ENCODE peak calls at places on chromosomes 5 and 9, in four cellular contexts. Q is upper lobe of right lung, J is NCI-H460, T is Ammon's horn. P is an unnamed sample.

GRCh38 chr5:57750891-57751290 is 268.3 kb upstream of the ACTBL2 start:
- DNase-seq in Q (no peak), J (no peak), T (no peak), P (no peak)

GRCh38 chr9:6444108-6444507 is 31.1 kb downstream of the UHRF2 start:
- DNase-seq in Q (no peak), J (no peak), T (no peak), P (no peak)

GRCh38 chr9:75071530-75072122 is 16.3 kb downstream of the NMRK1 start:
- DNase-seq in Q (peak; percentile 82), J (no peak), T (no peak), P (no peak)

GRCh38 chr5:74021090-74021489 is 395.1 kb downstream of the ARHGEF28 start:
- DNase-seq in Q (no peak), J (no peak), T (no peak), P (no peak)

GRCh38 chr5:131357739-131358561 is 94.1 kb downstream of the CDC42SE2 start:
- DNase-seq in Q (no peak), J (no peak), T (peak; percentile 24), P (no peak)

GRCh38 chr5:95984287-95984938 is 22.8 kb upstream of the ELL2 start:
- DNase-seq in Q (no peak), J (no peak), T (no peak), P (no peak)

GRCh38 chr5:84059672-84060071 is 325.0 kb downstream of the EDIL3 start:
- DNase-seq in Q (no peak), J (no peak), T (no peak), P (no peak)

GRCh38 chr5:147216552-147217154 is 18.2 kb upstream of the STK32A start:
- DNase-seq in Q (no peak), J (peak; percentile 21), T (no peak), P (no peak)

GRCh38 chr5:121182788-121183490 is 668.7 kb upstream of the FTMT start:
- DNase-seq in Q (no peak), J (no peak), T (no peak), P (no peak)

GRCh38 chr5:107806705-107807104 is 136.0 kb upstream of the EFNA5 start:
- DNase-seq in Q (no peak), J (peak; percentile 12), T (no peak), P (no peak)

GRCh38 chr9:130885422-130886375 is 10.9 kb downstream of the QRFP start:
- DNase-seq in Q (no peak), J (no peak), T (no peak), P (no peak)

GRCh38 chr5:3025392-3025791 is 273.9 kb upstream of the IRX2 start:
- DNase-seq in Q (no peak), J (no peak), T (no peak), P (no peak)

GRCh38 chr9:128689820-128690683 is 1.0 kb downstream of the SET start:
- DNase-seq in Q (no peak), J (no peak), T (peak; percentile 67), P (peak; percentile 79)

GRCh38 chr5:5522336-5522735 is 99.9 kb downstream of the ICE1 start:
- DNase-seq in Q (no peak), J (no peak), T (no peak), P (no peak)

GRCh38 chr9:98083059-98083458 is 26.5 kb downstream of the NANS start:
- DNase-seq in Q (no peak), J (no peak), T (peak; percentile 22), P (no peak)

GRCh38 chr9:91771027-91771426 is 179.0 kb downstream of the ROR2 start:
- DNase-seq in Q (no peak), J (no peak), T (no peak), P (no peak)

GRCh38 chr5:180522350-180522749 is 28.2 kb downstream of the CNOT6 start:
- DNase-seq in Q (no peak), J (no peak), T (no peak), P (no peak)

GRCh38 chr5:36938129-36938528 is 61.6 kb downstream of the NIPBL start:
- DNase-seq in Q (no peak), J (no peak), T (no peak), P (no peak)

GRCh38 chr5:160083501-160083900 is 35.7 kb downstream of the PWWP2A start:
- DNase-seq in Q (no peak), J (no peak), T (no peak), P (no peak)

GRCh38 chr9:90478821-90479220 is 163.8 kb downstream of the DIRAS2 start:
- DNase-seq in Q (no peak), J (no peak), T (no peak), P (no peak)

GRCh38 chr9:74952281-74953151 is at the start of gene C9orf40:
- DNase-seq in Q (peak; percentile 97), J (peak; percentile 83), T (peak; percentile 92), P (peak; percentile 98)

GRCh38 chr5:137075163-137075970 is 423.8 kb downstream of the SPOCK1 start:
- DNase-seq in Q (peak; percentile 83), J (peak; percentile 70), T (no peak), P (no peak)

GRCh38 chr5:138960145-138960692 is 85.1 kb upstream of the LRRTM2 start:
- DNase-seq in Q (peak; percentile 72), J (no peak), T (no peak), P (no peak)

GRCh38 chr9:34413229-34413852 is 36.6 kb upstream of the MYORG start:
- DNase-seq in Q (no peak), J (peak; percentile 26), T (peak; percentile 63), P (no peak)

GRCh38 chr5:141560141-141560540 is 58.7 kb downstream of the DIAPH1 start:
- DNase-seq in Q (no peak), J (no peak), T (no peak), P (no peak)

GRCh38 chr5:95284512-95285405 is at the start of gene MCTP1:
- DNase-seq in Q (peak; percentile 70), J (peak; percentile 8), T (peak; percentile 38), P (no peak)

GRCh38 chr5:16483361-16483760 is 17.8 kb upstream of the ZNF622 start:
- DNase-seq in Q (no peak), J (no peak), T (no peak), P (no peak)

GRCh38 chr5:54570923-54571322 is 53.4 kb downstream of the SNX18 start:
- DNase-seq in Q (no peak), J (no peak), T (peak; percentile 37), P (no peak)

GRCh38 chr9:127133739-127134167 is 11.3 kb upstream of the ANGPTL2 start:
- DNase-seq in Q (peak; percentile 64), J (no peak), T (peak; percentile 90), P (no peak)

GRCh38 chr5:29114331-29114768 is 2076.0 kb upstream of the CDH9 start:
- DNase-seq in Q (no peak), J (no peak), T (no peak), P (no peak)

GRCh38 chr5:171524461-171524860 is 105.0 kb downstream of the FGF18 start:
- DNase-seq in Q (no peak), J (no peak), T (no peak), P (no peak)

GRCh38 chr9:2132484-2133082 is 117.4 kb downstream of the SMARCA2 start:
- DNase-seq in Q (no peak), J (peak; percentile 19), T (no peak), P (no peak)

GRCh38 chr5:123515904-123516303 is 3.9 kb downstream of the CSNK1G3 start:
- DNase-seq in Q (no peak), J (no peak), T (no peak), P (no peak)

GRCh38 chr9:79471577-79472543 is 99.9 kb upstream of the TLE4 start:
- DNase-seq in Q (no peak), J (peak; percentile 3), T (peak; percentile 87), P (peak; percentile 91)

P was measured in posterior vena cava.